ENCODE peak calls at places on chromosome 13, in seven cellular contexts. One of them, this sample, is unnamed.

GRCh38 chr13:33322474-33322827 is 36.9 kb upstream of the STARD13 start:
- DNase-seq in fibroblast of mammary gland: peak
- DNase-seq in NCI-H2171: no peak
- DNase-seq in esophagus squamous epithelium: no peak
- DNase-seq in activated CD4-positive, alpha-beta T cell treated with anti-CD3 and anti-CD28 coated beads, Interleukin-2, amount 50 U/mL, for 4 hours: no peak
- DNase-seq in stimulated activated CD4-positive, alpha-beta T cell treated with anti-CD3 and anti-CD28 coated beads, Interleukin-2, amount 100 ng/mL, for 24 hours: no peak
- DNase-seq in GM23248: peak
- DNase-seq in this sample: no peak

GRCh38 chr13:75368167-75368566 is 113.8 kb downstream of the TBC1D4 start:
- DNase-seq in fibroblast of mammary gland: peak
- DNase-seq in NCI-H2171: no peak
- DNase-seq in esophagus squamous epithelium: no peak
- DNase-seq in activated CD4-positive, alpha-beta T cell treated with anti-CD3 and anti-CD28 coated beads, Interleukin-2, amount 50 U/mL, for 4 hours: no peak
- DNase-seq in stimulated activated CD4-positive, alpha-beta T cell treated with anti-CD3 and anti-CD28 coated beads, Interleukin-2, amount 100 ng/mL, for 24 hours: no peak
- DNase-seq in GM23248: peak
- DNase-seq in this sample: no peak

GRCh38 chr13:37690361-37690760 is 91.8 kb upstream of the POSTN start:
- DNase-seq in fibroblast of mammary gland: peak
- DNase-seq in NCI-H2171: no peak
- DNase-seq in esophagus squamous epithelium: no peak
- DNase-seq in activated CD4-positive, alpha-beta T cell treated with anti-CD3 and anti-CD28 coated beads, Interleukin-2, amount 50 U/mL, for 4 hours: no peak
- DNase-seq in stimulated activated CD4-positive, alpha-beta T cell treated with anti-CD3 and anti-CD28 coated beads, Interleukin-2, amount 100 ng/mL, for 24 hours: no peak
- DNase-seq in GM23248: no peak
- DNase-seq in this sample: no peak

GRCh38 chr13:96780105-96780504 is 214.2 kb downstream of the OXGR1 start:
- DNase-seq in fibroblast of mammary gland: peak
- DNase-seq in NCI-H2171: no peak
- DNase-seq in esophagus squamous epithelium: no peak
- DNase-seq in activated CD4-positive, alpha-beta T cell treated with anti-CD3 and anti-CD28 coated beads, Interleukin-2, amount 50 U/mL, for 4 hours: no peak
- DNase-seq in stimulated activated CD4-positive, alpha-beta T cell treated with anti-CD3 and anti-CD28 coated beads, Interleukin-2, amount 100 ng/mL, for 24 hours: no peak
- DNase-seq in GM23248: peak
- DNase-seq in this sample: no peak

GRCh38 chr13:111564657-111565056 is 244.2 kb downstream of the TEX29 start:
- DNase-seq in fibroblast of mammary gland: no peak
- DNase-seq in NCI-H2171: no peak
- DNase-seq in esophagus squamous epithelium: no peak
- DNase-seq in activated CD4-positive, alpha-beta T cell treated with anti-CD3 and anti-CD28 coated beads, Interleukin-2, amount 50 U/mL, for 4 hours: no peak
- DNase-seq in stimulated activated CD4-positive, alpha-beta T cell treated with anti-CD3 and anti-CD28 coated beads, Interleukin-2, amount 100 ng/mL, for 24 hours: no peak
- DNase-seq in GM23248: no peak
- DNase-seq in this sample: no peak

GRCh38 chr13:41178040-41178439 is 16.3 kb downstream of the KBTBD7 start:
- DNase-seq in fibroblast of mammary gland: peak
- DNase-seq in NCI-H2171: no peak
- DNase-seq in esophagus squamous epithelium: no peak
- DNase-seq in activated CD4-positive, alpha-beta T cell treated with anti-CD3 and anti-CD28 coated beads, Interleukin-2, amount 50 U/mL, for 4 hours: no peak
- DNase-seq in stimulated activated CD4-positive, alpha-beta T cell treated with anti-CD3 and anti-CD28 coated beads, Interleukin-2, amount 100 ng/mL, for 24 hours: no peak
- DNase-seq in GM23248: peak
- DNase-seq in this sample: no peak

GRCh38 chr13:21443171-21443570 is 15.9 kb downstream of the ZDHHC20 start:
- DNase-seq in fibroblast of mammary gland: no peak
- DNase-seq in NCI-H2171: no peak
- DNase-seq in esophagus squamous epithelium: no peak
- DNase-seq in activated CD4-positive, alpha-beta T cell treated with anti-CD3 and anti-CD28 coated beads, Interleukin-2, amount 50 U/mL, for 4 hours: no peak
- DNase-seq in stimulated activated CD4-positive, alpha-beta T cell treated with anti-CD3 and anti-CD28 coated beads, Interleukin-2, amount 100 ng/mL, for 24 hours: no peak
- DNase-seq in GM23248: no peak
- DNase-seq in this sample: no peak

GRCh38 chr13:84553252-84553651 is 671.0 kb upstream of the SLITRK1 start:
- DNase-seq in fibroblast of mammary gland: no peak
- DNase-seq in NCI-H2171: no peak
- DNase-seq in esophagus squamous epithelium: no peak
- DNase-seq in activated CD4-positive, alpha-beta T cell treated with anti-CD3 and anti-CD28 coated beads, Interleukin-2, amount 50 U/mL, for 4 hours: no peak
- DNase-seq in stimulated activated CD4-positive, alpha-beta T cell treated with anti-CD3 and anti-CD28 coated beads, Interleukin-2, amount 100 ng/mL, for 24 hours: no peak
- DNase-seq in GM23248: no peak
- DNase-seq in this sample: no peak

GRCh38 chr13:44093607-44094583 is 214.2 kb downstream of the LACC1 start:
- DNase-seq in fibroblast of mammary gland: no peak
- DNase-seq in NCI-H2171: no peak
- DNase-seq in esophagus squamous epithelium: no peak
- DNase-seq in activated CD4-positive, alpha-beta T cell treated with anti-CD3 and anti-CD28 coated beads, Interleukin-2, amount 50 U/mL, for 4 hours: no peak
- DNase-seq in stimulated activated CD4-positive, alpha-beta T cell treated with anti-CD3 and anti-CD28 coated beads, Interleukin-2, amount 100 ng/mL, for 24 hours: no peak
- DNase-seq in GM23248: no peak
- DNase-seq in this sample: no peak

GRCh38 chr13:23600534-23600933 is 30.3 kb downstream of the TNFRSF19 start:
- DNase-seq in fibroblast of mammary gland: no peak
- DNase-seq in NCI-H2171: no peak
- DNase-seq in esophagus squamous epithelium: no peak
- DNase-seq in activated CD4-positive, alpha-beta T cell treated with anti-CD3 and anti-CD28 coated beads, Interleukin-2, amount 50 U/mL, for 4 hours: no peak
- DNase-seq in stimulated activated CD4-positive, alpha-beta T cell treated with anti-CD3 and anti-CD28 coated beads, Interleukin-2, amount 100 ng/mL, for 24 hours: no peak
- DNase-seq in GM23248: no peak
- DNase-seq in this sample: no peak

GRCh38 chr13:77584111-77584510 is 48.6 kb downstream of the SCEL start:
- DNase-seq in fibroblast of mammary gland: no peak
- DNase-seq in NCI-H2171: no peak
- DNase-seq in esophagus squamous epithelium: no peak
- DNase-seq in activated CD4-positive, alpha-beta T cell treated with anti-CD3 and anti-CD28 coated beads, Interleukin-2, amount 50 U/mL, for 4 hours: no peak
- DNase-seq in stimulated activated CD4-positive, alpha-beta T cell treated with anti-CD3 and anti-CD28 coated beads, Interleukin-2, amount 100 ng/mL, for 24 hours: no peak
- DNase-seq in GM23248: no peak
- DNase-seq in this sample: no peak

This sample was measured in activated CD8-positive, alpha-beta memory T cell treated with anti-CD3 and anti-CD28 coated beads, Interleukin-2, amount 50 U/mL, for 4 hours.